ENCODE peak calls at places on chromosomes 5 and 9, in four cellular contexts. G, C, J and W are unnamed samples.

GRCh38 chr9:126337690-126338426 is 11.2 kb downstream of the MVB12B start:
- DNase-seq in J (no peak), G (no peak), C (no peak), W (no peak)

GRCh38 chr9:104780796-104781395 is 17.0 kb downstream of the NIPSNAP3B start:
- DNase-seq in C (no peak), J (peak), G (peak), W (peak)

GRCh38 chr9:3746296-3747275 is 220.8 kb upstream of the RFX3 start:
- DNase-seq in C (no peak), J (peak), G (peak), W (peak)

GRCh38 chr9:94921072-94921471 is 194.6 kb downstream of the AOPEP start:
- DNase-seq in J (peak), C (no peak), G (no peak), W (no peak)

GRCh38 chr5:141973871-141974595 is 5.1 kb downstream of the RNF14 start:
- DNase-seq in G (no peak), J (no peak), C (no peak), W (no peak)

GRCh38 chr5:6302099-6302498 is 76.2 kb downstream of the MED10 start:
- DNase-seq in G (no peak), C (no peak), J (no peak), W (no peak)

GRCh38 chr5:82445729-82446349 is 167.7 kb upstream of the RPS23 start:
- DNase-seq in J (no peak), G (no peak), C (no peak), W (no peak)

GRCh38 chr9:9498846-9499245 is 1114.0 kb downstream of the PTPRD start:
- DNase-seq in C (no peak), J (no peak), G (no peak), W (no peak)

GRCh38 chr9:73667749-73668148 is 516.1 kb downstream of the ANXA1 start:
- DNase-seq in J (no peak), G (peak), C (no peak), W (no peak)

GRCh38 chr5:37771203-37771611 is 68.6 kb downstream of the GDNF start:
- DNase-seq in J (peak), C (no peak), G (no peak), W (no peak)

GRCh38 chr5:75040973-75041372 is 11.4 kb downstream of the GCNT4 start:
- DNase-seq in J (no peak), G (no peak), C (no peak), W (no peak)

GRCh38 chr5:76325876-76326491 is 77.1 kb upstream of the IQGAP2 start:
- DNase-seq in J (no peak), C (peak), G (peak), W (no peak)

GRCh38 chr5:143700994-143701393 is 111.0 kb upstream of the HMHB1 start:
- DNase-seq in C (no peak), J (no peak), G (no peak), W (no peak)

GRCh38 chr5:141691867-141692532 is 10.0 kb upstream of the ARAP3 start:
- DNase-seq in G (peak), C (peak), J (peak), W (peak)

GRCh38 chr9:84823426-84824271 is 154.1 kb downstream of the NTRK2 start:
- DNase-seq in C (no peak), J (no peak), G (no peak), W (no peak)

GRCh38 chr9:108033976-108034964 is 544.7 kb upstream of the KLF4 start:
- DNase-seq in C (no peak), G (no peak), J (peak), W (no peak)

GRCh38 chr5:99589424-99589823 is 660.6 kb upstream of the CHD1 start:
- DNase-seq in G (no peak), C (no peak), J (no peak), W (no peak)

GRCh38 chr9:117616436-117616835 is 87.8 kb upstream of the TLR4 start:
- DNase-seq in C (no peak), G (no peak), J (no peak), W (peak)

GRCh38 chr5:54753034-54753433 is 232.4 kb downstream of the ESM1 start:
- DNase-seq in G (no peak), C (no peak), J (peak), W (no peak)

GRCh38 chr9:34413229-34413852 is 36.6 kb upstream of the MYORG start:
- DNase-seq in C (no peak), J (peak), G (peak), W (peak)

GRCh38 chr5:83044941-83045340 is 32.3 kb downstream of the TMEM167A start:
- DNase-seq in J (no peak), C (no peak), G (no peak), W (no peak)